ENCODE peak calls at places on chromosomes 11 and 22, in four cellular contexts. I is lower lobe of right lung, K is tibial artery, U is thoracic aorta. G is an unnamed sample.
A peak's percentile ranks its signal among the peaks of the same experiment; 100 is the strongest.

GRCh38 chr11:83292709-83293435 is 6.7 kb upstream of the CCDC90B start:
- DNase-seq in K (no peak), U (no peak), I (no peak), G (peak; percentile 82)

GRCh38 chr22:49760630-49761571 is 66.8 kb downstream of the BRD1 start:
- DNase-seq in I (no peak), K (no peak), U (no peak), G (no peak)

GRCh38 chr11:3189886-3190583 is 24.9 kb upstream of the OSBPL5 start:
- DNase-seq in U (no peak), K (no peak), I (no peak), G (no peak)

GRCh38 chr22:29344137-29344536 is 28.6 kb upstream of the RASL10A start:
- DNase-seq in K (no peak), I (peak; percentile 79), U (peak; percentile 59), G (peak; percentile 87)

GRCh38 chr11:11965192-11965591 is 43.2 kb downstream of the DKK3 start:
- DNase-seq in K (no peak), I (no peak), U (no peak), G (no peak)

GRCh38 chr11:69230856-69231425 is 63.0 kb upstream of the MYEOV start:
- DNase-seq in U (no peak), K (peak; percentile 2), I (no peak), G (no peak)

GRCh38 chr22:50027639-50028537 is 15.3 kb upstream of the IL17REL start:
- DNase-seq in U (no peak), I (peak; percentile 60), K (no peak), G (no peak)

GRCh38 chr11:120807414-120808150 is 216.3 kb upstream of the TBCEL start:
- DNase-seq in K (no peak), U (no peak), I (no peak), G (peak; percentile 72)

GRCh38 chr11:76721755-76722677 is 51.5 kb upstream of the LRRC32 start:
- DNase-seq in K (peak; percentile 88), I (peak; percentile 88), U (peak; percentile 60), G (peak; percentile 84)

GRCh38 chr11:135027461-135027860 is 615.4 kb upstream of the B3GAT1 start:
- DNase-seq in I (no peak), K (no peak), U (no peak), G (peak; percentile 45)

GRCh38 chr11:73206751-73207280 is 11.3 kb upstream of the P2RY2 start:
- DNase-seq in U (no peak), I (no peak), K (no peak), G (no peak)

GRCh38 chr11:10519630-10520029 is 21.4 kb downstream of the RNF141 start:
- DNase-seq in I (no peak), K (no peak), U (no peak), G (no peak)

GRCh38 chr11:73227571-73228211 is 9.6 kb downstream of the P2RY2 start:
- DNase-seq in I (peak; percentile 84), U (no peak), K (no peak), G (no peak)

GRCh38 chr11:48025293-48025982 is 45.1 kb downstream of the PTPRJ start:
- DNase-seq in I (no peak), U (no peak), K (no peak), G (no peak)

GRCh38 chr11:40445391-40445790 is 1014.1 kb downstream of the LRRC4C start:
- DNase-seq in K (no peak), I (no peak), U (no peak), G (no peak)

GRCh38 chr11:1931326-1931725 is 11.8 kb downstream of the TNNT3 start:
- DNase-seq in K (peak; percentile 41), I (no peak), U (no peak), G (peak; percentile 45)

GRCh38 chr11:111006207-111006606 is 239.3 kb upstream of the POU2AF2 start:
- DNase-seq in I (no peak), K (no peak), U (no peak), G (no peak)

GRCh38 chr22:27991586-27992293 is 72.7 kb upstream of the PITPNB start:
- DNase-seq in K (peak; percentile 7), U (no peak), I (peak; percentile 17), G (no peak)

GRCh38 chr11:2761131-2762030 is 61.6 kb upstream of the KCNQ1OT1 start:
- DNase-seq in K (no peak), I (peak; percentile 36), U (no peak), G (no peak)

GRCh38 chr22:23849009-23850006 is 8.4 kb upstream of the SLC2A11 start:
- DNase-seq in U (peak; percentile 31), I (peak; percentile 87), K (peak; percentile 71), G (peak; percentile 65)

DNA sequence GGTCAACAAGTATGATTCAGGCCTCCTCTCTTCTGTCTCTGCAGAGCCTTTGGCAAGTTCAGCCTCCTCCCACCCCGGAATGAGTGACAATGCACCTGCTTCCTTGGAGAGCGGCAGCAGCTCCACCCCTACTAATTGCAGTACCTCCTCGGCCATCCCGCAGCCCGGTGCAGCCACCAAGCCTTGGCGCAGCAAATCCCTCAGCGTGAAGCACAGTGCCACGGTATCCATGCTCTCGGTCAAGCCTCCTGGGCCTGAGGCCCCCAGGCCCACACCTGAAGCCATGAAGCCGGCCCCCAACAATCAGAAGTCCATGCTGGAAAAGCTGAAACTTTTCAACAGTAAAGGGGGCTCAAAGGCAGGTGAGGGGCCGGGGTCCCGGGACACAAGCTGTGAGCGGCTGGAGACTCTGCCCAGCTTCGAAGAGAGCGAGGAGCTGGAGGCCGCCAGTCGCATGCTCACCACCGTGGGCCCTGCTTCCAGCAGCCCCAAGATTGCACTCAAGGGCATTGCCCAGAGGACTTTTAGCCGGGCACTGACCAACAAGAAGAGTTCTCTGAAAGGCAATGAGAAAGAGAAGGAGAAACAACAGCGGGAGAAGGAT is 220.6 kb downstream of the NAV2 start:
- DNase-seq in U (no peak), I (no peak), K (no peak), G (no peak)
- H3K4me3 ChIP-seq in U (no peak overlapping the region), I (no peak overlapping the region), K (no peak overlapping the region), G (no peak overlapping the region)

DNA sequence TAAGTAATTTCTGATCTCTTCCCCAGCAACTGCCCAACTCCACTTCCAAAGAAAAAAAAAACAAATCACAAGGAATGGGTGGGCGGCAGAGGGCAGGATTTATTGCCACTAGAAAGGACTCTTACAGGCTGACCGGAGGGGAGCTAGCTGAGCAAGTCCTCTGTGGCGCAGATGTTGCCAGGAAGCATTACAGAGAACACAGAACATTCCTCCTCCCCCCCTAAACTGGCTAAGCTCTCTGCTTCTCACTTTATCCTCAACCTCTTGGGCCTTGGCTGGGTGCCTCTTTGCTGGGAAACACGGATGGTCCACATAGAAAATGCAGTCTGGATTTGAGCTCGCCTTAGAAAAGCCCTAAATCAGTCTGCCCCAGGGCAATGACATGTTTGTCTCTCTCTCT is 12.6 kb upstream of the FJX1 start:
- DNase-seq in U (no peak), K (no peak), I (no peak), G (peak; percentile 54)
- TF ChIP-seq CTCF in U (no peak), K (no peak), I (no peak), G (no peak)

GRCh38 chr11:66727282-66727882 is 1.6 kb downstream of the SPTBN2 start:
- DNase-seq in I (no peak), K (no peak), U (no peak), G (peak; percentile 10)

GRCh38 chr11:66728760-66729385 is at the start of gene SPTBN2:
- DNase-seq in K (no peak), U (no peak), I (no peak), G (no peak)

GRCh38 chr11:66725646-66726045 is 3.4 kb downstream of the SPTBN2 start:
- DNase-seq in K (no peak), I (no peak), U (no peak), G (peak; percentile 7)

GRCh38 chr11:66729447-66729846 is 431 bp upstream of the SPTBN2 start:
- DNase-seq in U (no peak), I (no peak), K (no peak), G (no peak)

GRCh38 chr11:66727883-66728759 is 895 bp downstream of the SPTBN2 start:
- DNase-seq in U (no peak), I (no peak), K (no peak), G (no peak)
- H3K4me3 ChIP-seq in U (peak overlapping the region; percentile 67), I (peak overlapping the region; percentile 55), K (peak overlapping the region; percentile 61), G (peak overlapping the region; percentile 24)

DNA sequence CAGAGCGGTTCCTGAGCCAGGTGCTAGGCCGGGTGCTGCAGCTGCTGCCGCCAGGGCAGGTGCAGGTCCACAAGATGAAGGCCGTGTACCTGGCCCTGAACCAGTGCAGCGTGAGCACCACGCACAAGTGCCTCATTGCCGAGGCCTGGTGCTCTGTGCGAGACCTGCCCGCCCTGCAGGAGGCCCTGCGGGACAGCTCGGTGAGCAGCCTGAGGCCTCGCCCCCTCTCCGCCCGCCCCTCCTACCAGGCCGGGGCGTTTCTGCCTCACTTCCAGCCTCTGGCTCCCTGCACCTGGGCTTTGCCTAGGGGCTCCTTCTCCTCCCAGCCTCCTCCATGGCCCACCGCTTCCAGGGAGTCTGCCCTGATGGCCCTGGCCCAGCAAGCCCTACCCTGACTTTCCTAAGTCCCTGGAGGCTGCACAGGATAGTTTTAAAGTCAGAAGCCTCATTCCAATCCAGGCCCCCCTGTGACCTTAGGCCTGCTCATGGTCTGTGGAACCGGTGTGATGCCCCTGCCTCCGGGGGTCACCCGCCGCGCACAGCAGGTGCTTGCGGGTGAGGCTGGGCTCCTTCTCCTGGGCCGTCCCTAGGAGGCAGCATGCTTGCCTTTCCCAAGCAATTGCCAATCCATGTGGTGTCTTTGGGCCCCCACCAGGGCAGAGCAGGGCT is 5.5 kb downstream of the TCIRG1 start:
- DNase-seq in U (no peak), I (peak; percentile 34), K (no peak), G (no peak)
- TF ChIP-seq CTCF in U (no peak), I (no peak), K (no peak), G (no peak)

GRCh38 chr22:33831207-33831606 is 89.1 kb downstream of the LARGE1 start:
- DNase-seq in U (no peak), K (no peak), I (no peak), G (no peak)

GRCh38 chr22:33829549-33830280 is 90.6 kb downstream of the LARGE1 start:
- DNase-seq in U (no peak), I (no peak), K (no peak), G (no peak)

GRCh38 chr22:33828302-33828701 is 92.0 kb downstream of the LARGE1 start:
- DNase-seq in K (no peak), I (no peak), U (no peak), G (no peak)

GRCh38 chr22:33832558-33833151 is 87.6 kb downstream of the LARGE1 start:
- DNase-seq in I (no peak), U (no peak), K (no peak), G (no peak)

GRCh38 chr22:33831651-33832050 is 88.6 kb downstream of the LARGE1 start:
- DNase-seq in I (no peak), U (no peak), K (no peak), G (no peak)
- H3K4me3 ChIP-seq in I (no peak overlapping the region), U (no peak overlapping the region), K (no peak overlapping the region), G (no peak overlapping the region)